ENCODE peak calls at places on chromosomes 6 and 20, in five cellular contexts. P, M, J, F and G are unnamed samples.

GRCh38 chr6:151241853-151242252 is 2.1 kb downstream of the AKAP12 start:
- DNase-seq in P (no peak), M (peak; percentile 36), J (no peak), F (no peak), G (no peak)

GRCh38 chr6:139323511-139324445 is 32.0 kb upstream of the TXLNB start:
- DNase-seq in P (peak; percentile 67), M (peak; percentile 92), J (peak; percentile 81), F (peak; percentile 79), G (peak; percentile 51)

GRCh38 chr20:21100590-21101452 is 5.3 kb downstream of the LINC00237 start:
- DNase-seq in P (no peak), M (peak; percentile 18), J (no peak), F (no peak), G (no peak)

GRCh38 chr20:51050636-51051035 is 27.7 kb upstream of the KCNG1 start:
- DNase-seq in P (no peak), M (no peak), J (no peak), F (no peak), G (no peak)

GRCh38 chr6:135637701-135638100 is 140.2 kb upstream of the AHI1 start:
- DNase-seq in P (no peak), M (peak; percentile 42), J (no peak), F (no peak), G (no peak)

GRCh38 chr20:35232575-35232974 is 6.1 kb downstream of the MMP24 start:
- DNase-seq in P (no peak), M (peak; percentile 33), J (no peak), F (no peak), G (no peak)

GRCh38 chr20:50267041-50267865 is 76.6 kb downstream of the CEBPB start:
- DNase-seq in P (peak; percentile 73), M (peak; percentile 67), J (peak; percentile 92), F (no peak), G (peak; percentile 95)

GRCh38 chr20:58028123-58028522 is 200.3 kb downstream of the ANKRD60 start:
- DNase-seq in P (no peak), M (no peak), J (peak; percentile 38), F (no peak), G (no peak)

GRCh38 chr6:44169154-44169553 is 10.5 kb downstream of the CAPN11 start:
- DNase-seq in P (no peak), M (no peak), J (peak; percentile 72), F (no peak), G (peak; percentile 85)

GRCh38 chr6:165804331-165805066 is 141.5 kb upstream of the PDE10A start:
- DNase-seq in P (no peak), M (peak; percentile 76), J (no peak), F (peak; percentile 40), G (no peak)

GRCh38 chr20:61882716-61883615 is 182.7 kb downstream of the TAF4 start:
- DNase-seq in P (no peak), M (no peak), J (no peak), F (no peak), G (no peak)

GRCh38 chr6:30820196-30820595 is 64.1 kb upstream of the DDR1 start:
- DNase-seq in P (peak; percentile 32), M (peak; percentile 84), J (peak; percentile 76), F (peak; percentile 43), G (peak; percentile 75)

GRCh38 chr20:38128691-38129090 is 36.4 kb downstream of the TGM2 start:
- DNase-seq in P (no peak), M (no peak), J (no peak), F (no peak), G (no peak)

GRCh38 chr20:58310291-58310782 is 822 bp downstream of the RAB22A start:
- DNase-seq in P (no peak), M (peak; percentile 46), J (no peak), F (no peak), G (no peak)

GRCh38 chr6:67558985-67559384 is 1076.1 kb upstream of the ADGRB3 start:
- DNase-seq in P (no peak), M (no peak), J (no peak), F (no peak), G (no peak)

GRCh38 chr6:31114970-31115849 is 610 bp downstream of the PSORS1C1 start:
- DNase-seq in P (no peak), M (peak; percentile 68), J (no peak), F (no peak), G (no peak)

GRCh38 chr6:628772-629171 is 28.1 kb downstream of the HUS1B start:
- DNase-seq in P (no peak), M (no peak), J (no peak), F (no peak), G (no peak)

GRCh38 chr20:39206899-39207564 is 244.9 kb downstream of the DHX35 start:
- DNase-seq in P (no peak), M (no peak), J (no peak), F (no peak), G (no peak)

GRCh38 chr6:147549531-147549930 is 41.0 kb downstream of the SAMD5 start:
- DNase-seq in P (no peak), M (no peak), J (no peak), F (no peak), G (no peak)

GRCh38 chr6:14732845-14733757 is 512.8 kb upstream of the JARID2 start:
- DNase-seq in P (no peak), M (peak; percentile 92), J (no peak), F (no peak), G (no peak)

GRCh38 chr6:67224989-67225388 is 1410.1 kb upstream of the ADGRB3 start:
- DNase-seq in P (no peak), M (no peak), J (no peak), F (no peak), G (no peak)

GRCh38 chr6:98831057-98832031 is 3.0 kb upstream of the POU3F2 start:
- DNase-seq in P (no peak), M (no peak), J (no peak), F (no peak), G (no peak)

GRCh38 chr20:4038676-4039075 is 23.3 kb upstream of the RNF24 start:
- DNase-seq in P (no peak), M (no peak), J (no peak), F (no peak), G (no peak)

GRCh38 chr6:143449731-143450452 is 603 bp downstream of the ADAT2 start:
- DNase-seq in P (no peak), M (peak; percentile 53), J (peak; percentile 23), F (no peak), G (peak; percentile 41)

GRCh38 chr6:31567531-31568370 is 4.3 kb upstream of the LTA start:
- DNase-seq in P (no peak), M (no peak), J (no peak), F (no peak), G (no peak)

GRCh38 chr6:130680118-130680517 is 147.1 kb upstream of the SMLR1 start:
- DNase-seq in P (no peak), M (peak; percentile 16), J (no peak), F (no peak), G (no peak)

GRCh38 chr6:169543704-169544103 is 158.1 kb downstream of the WDR27 start:
- DNase-seq in P (no peak), M (peak; percentile 18), J (no peak), F (no peak), G (no peak)

GRCh38 chr20:1926237-1926636 is 31.0 kb downstream of the SIRPA start:
- DNase-seq in P (no peak), M (no peak), J (no peak), F (no peak), G (no peak)

GRCh38 chr6:17589402-17590116 is 10.5 kb upstream of the FAM8A1 start:
- DNase-seq in P (no peak), M (peak; percentile 91), J (peak; percentile 65), F (no peak), G (peak; percentile 70)
- TF ChIP-seq CTCF in P (no peak), M (no peak), J (no peak), F (no peak), G (no peak)

DNA sequence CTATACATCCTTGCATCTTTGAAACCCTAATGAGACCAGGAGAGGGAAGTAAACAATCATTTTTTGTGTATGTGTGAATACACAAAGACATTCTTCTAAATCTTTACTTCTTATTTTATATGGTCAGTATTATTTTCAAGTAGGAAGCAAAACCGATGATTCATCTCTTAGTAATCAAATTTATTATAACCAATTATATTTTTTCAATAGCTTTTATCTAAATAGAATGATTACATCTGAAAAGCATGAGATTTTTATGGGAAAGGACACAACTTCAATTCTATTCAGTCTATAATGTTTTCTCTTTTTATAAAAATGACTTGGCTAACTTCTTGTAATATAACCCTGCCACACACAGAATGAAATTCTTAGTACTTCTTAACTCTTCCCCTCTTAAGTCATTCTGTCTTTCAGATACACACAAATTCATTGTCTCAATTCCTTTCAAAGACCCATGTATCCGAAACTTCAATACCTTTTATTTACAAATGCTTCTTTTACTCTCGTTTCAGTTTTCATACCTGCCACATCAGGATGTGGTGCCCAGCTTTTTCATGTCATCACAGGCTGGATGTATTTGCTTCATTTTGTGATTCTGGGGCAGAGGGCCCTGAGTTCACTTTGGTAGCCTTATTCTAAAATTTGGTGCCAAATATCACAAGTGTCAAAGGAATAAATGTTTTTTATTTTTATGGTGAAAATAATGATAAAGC is 227.0 kb downstream of the PHF3 start:
- DNase-seq in P (no peak), M (peak; percentile 20), J (no peak), F (no peak), G (no peak)
- TF ChIP-seq CTCF in P (no peak), M (no peak), J (no peak), F (no peak), G (no peak)

GRCh38 chr6:84428300-84428907 is 201.0 kb upstream of the CEP162 start:
- DNase-seq in P (peak; percentile 23), M (peak; percentile 80), J (peak; percentile 11), F (no peak), G (peak; percentile 45)
- TF ChIP-seq CTCF in P (peak; percentile 42), M (peak; percentile 96), J (peak; percentile 49), F (peak; percentile 28), G (no peak)

DNA sequence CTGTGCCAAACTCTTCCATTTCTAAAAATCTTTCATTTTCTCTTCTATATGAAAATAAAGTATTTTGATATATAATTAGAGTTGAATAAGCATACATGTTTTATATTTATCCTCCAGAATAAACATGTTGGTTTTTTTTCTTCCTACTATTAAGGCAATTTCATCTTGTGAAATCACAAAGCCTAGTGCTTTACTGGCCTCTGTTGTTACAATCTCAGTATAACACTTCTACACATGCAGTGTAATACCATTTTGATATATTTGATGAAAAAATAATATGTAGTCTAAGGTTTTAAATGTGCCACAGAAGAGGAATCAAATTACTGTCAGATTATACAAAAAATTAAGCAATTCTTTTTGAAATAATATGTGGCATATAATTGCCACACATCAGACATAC is 225.3 kb upstream of the MANEA start:
- DNase-seq in P (no peak), M (peak; percentile 21), J (no peak), F (no peak), G (no peak)
- TF ChIP-seq CTCF in P (no peak), M (peak; percentile 3), J (no peak), F (no peak), G (no peak)

GRCh38 chr20:56995635-56996075 is 270.8 kb downstream of the BMP7 start:
- DNase-seq in P (no peak), M (no peak), J (no peak), F (no peak), G (no peak)
- TF ChIP-seq CTCF in P (peak; percentile 10), M (no peak), J (peak; percentile 39), F (no peak), G (no peak)